ENCODE peak calls at places on chromosomes 12 and 14, in four cellular contexts. A is sigmoid colon, K is tibial nerve, L is AG04450. Y is an unnamed sample.
A peak's percentile ranks its signal among the peaks of the same experiment; 100 is the strongest.

GRCh38 chr12:79691299-79692248 is 810 bp upstream of the PAWR start:
- DNase-seq in A (no peak), K (no peak), L (peak; percentile 53), Y (no peak)

GRCh38 chr14:54603362-54603761 is 36.4 kb downstream of the SAMD4A start:
- DNase-seq in A (no peak), K (no peak), L (no peak), Y (no peak)

GRCh38 chr14:82724296-82724695 is 1190.6 kb upstream of the SEL1L start:
- DNase-seq in A (no peak), K (no peak), L (no peak), Y (no peak)

GRCh38 chr12:57983858-57984505 is 42.6 kb downstream of the ATP23 start:
- DNase-seq in A (no peak), K (no peak), L (no peak), Y (no peak)

GRCh38 chr12:98341732-98342131 is 173.7 kb upstream of the TMPO start:
- DNase-seq in A (no peak), K (no peak), L (no peak), Y (no peak)

GRCh38 chr12:86627001-86627400 is 370.8 kb upstream of the MGAT4C start:
- DNase-seq in A (no peak), K (no peak), L (no peak), Y (no peak)

GRCh38 chr14:52949711-52950409 is 990 bp downstream of the FERMT2 start:
- DNase-seq in A (no peak), K (peak; percentile 31), L (no peak), Y (no peak)

GRCh38 chr12:116969615-116970575 is 59.1 kb downstream of the FBXW8 start:
- DNase-seq in A (peak; percentile 73), K (no peak), L (no peak), Y (peak; percentile 46)

GRCh38 chr14:99570542-99571302 is 33.3 kb downstream of the CCDC85C start:
- DNase-seq in A (no peak), K (no peak), L (no peak), Y (no peak)

GRCh38 chr14:38243696-38244250 is 12.1 kb downstream of the CLEC14A start:
- DNase-seq in A (no peak), K (no peak), L (no peak), Y (no peak)

GRCh38 chr12:103958621-103959020 is 7.1 kb upstream of the TDG start:
- DNase-seq in A (no peak), K (no peak), L (no peak), Y (no peak)

GRCh38 chr14:28652782-28653181 is 113.8 kb upstream of the FOXG1 start:
- DNase-seq in A (no peak), K (no peak), L (no peak), Y (no peak)

GRCh38 chr14:90579088-90579487 is 182.3 kb downstream of the CALM1 start:
- DNase-seq in A (no peak), K (no peak), L (no peak), Y (no peak)

GRCh38 chr12:66984962-66985361 is 284.2 kb upstream of the CAND1 start:
- DNase-seq in A (no peak), K (no peak), L (no peak), Y (no peak)

GRCh38 chr12:53096089-53096741 is 1.3 kb upstream of the IGFBP6 start:
- DNase-seq in A (peak; percentile 94), K (peak; percentile 84), L (peak; percentile 46), Y (no peak)

GRCh38 chr14:58072288-58073071 is 79.5 kb downstream of the ARMH4 start:
- DNase-seq in A (no peak), K (no peak), L (peak; percentile 56), Y (no peak)

GRCh38 chr14:23939607-23940326 is 13.8 kb upstream of the DHRS4 start:
- DNase-seq in A (no peak), K (no peak), L (no peak), Y (no peak)

GRCh38 chr12:79020106-79020505 is 155.5 kb downstream of the SYT1 start:
- DNase-seq in A (no peak), K (no peak), L (no peak), Y (no peak)

GRCh38 chr12:119802472-119802871 is 74.6 kb downstream of the CIT start:
- DNase-seq in A (peak; percentile 73), K (peak; percentile 19), L (no peak), Y (no peak)

GRCh38 chr12:14999421-15000047 is 26.7 kb downstream of the PDE6H start:
- DNase-seq in A (no peak), K (no peak), L (no peak), Y (no peak)

GRCh38 chr14:51095854-51096823 is 1.2 kb upstream of the TRIM9 start:
- DNase-seq in A (peak; percentile 83), K (no peak), L (no peak), Y (no peak)

GRCh38 chr14:32027255-32027939 is 49.7 kb upstream of the ARHGAP5 start:
- DNase-seq in A (no peak), K (no peak), L (no peak), Y (no peak)

GRCh38 chr14:51922624-51923023 is 62.2 kb downstream of the GNG2 start:
- DNase-seq in A (peak; percentile 76), K (peak; percentile 31), L (no peak), Y (no peak)

GRCh38 chr12:53232641-53233538 is 881 bp upstream of the RARG start:
- DNase-seq in A (peak; percentile 85), K (peak; percentile 54), L (no peak), Y (peak; percentile 76)

GRCh38 chr14:103721334-103722120 is 5.9 kb downstream of the ZFYVE21 start:
- DNase-seq in A (no peak), K (no peak), L (no peak), Y (no peak)

DNA sequence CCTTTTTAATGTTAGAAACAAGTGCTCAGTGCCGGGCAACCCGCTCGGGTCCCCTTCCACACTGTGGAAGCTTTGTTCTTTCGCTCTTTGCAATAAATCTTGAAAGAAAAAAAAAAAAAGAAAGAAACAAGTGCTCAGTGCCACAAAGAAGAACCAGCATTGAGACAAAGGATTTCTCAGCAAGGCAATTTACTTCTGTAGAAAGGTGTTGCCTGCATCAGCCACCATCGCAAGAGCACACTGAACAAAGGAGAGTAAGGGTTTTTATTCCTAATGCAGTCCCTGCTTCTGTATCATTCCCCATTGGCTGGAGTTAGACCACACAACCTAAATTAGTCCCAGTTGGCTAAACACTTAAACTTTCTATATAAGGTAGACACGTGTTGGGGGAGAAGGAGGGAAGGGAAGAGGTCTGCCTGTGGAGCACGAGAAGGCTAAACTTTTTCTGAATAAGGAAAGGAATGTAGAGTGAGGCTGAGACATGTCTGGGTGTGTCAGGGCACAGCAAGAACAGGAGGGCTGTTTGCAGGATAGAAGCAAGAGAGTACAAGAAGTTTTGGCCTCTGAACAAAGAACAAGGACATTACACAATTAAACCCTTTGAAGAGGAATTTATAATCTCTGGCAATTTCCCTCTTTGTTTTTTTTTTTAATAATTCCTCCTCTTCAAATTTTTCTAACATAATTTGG is 21.4 kb downstream of the KLRF2 start:
- DNase-seq in A (no peak), K (no peak), L (no peak), Y (no peak)
- H3K4me3 ChIP-seq in A (no peak overlapping the region), K (no peak overlapping the region), L (no peak overlapping the region), Y (no peak overlapping the region)

GRCh38 chr14:104794099-104794498 is 1.4 kb downstream of the AKT1 start:
- DNase-seq in A (no peak), K (no peak), L (no peak), Y (peak; percentile 77)

GRCh38 chr14:104793703-104793959 is 1.9 kb downstream of the AKT1 start:
- DNase-seq in A (no peak), K (no peak), L (no peak), Y (no peak)

GRCh38 chr14:104791425-104791824 is 4.1 kb downstream of the AKT1 start:
- DNase-seq in A (no peak), K (no peak), L (no peak), Y (no peak)

GRCh38 chr14:104792945-104793702 is 2.4 kb downstream of the AKT1 start:
- DNase-seq in A (no peak), K (no peak), L (no peak), Y (no peak)

DNA sequence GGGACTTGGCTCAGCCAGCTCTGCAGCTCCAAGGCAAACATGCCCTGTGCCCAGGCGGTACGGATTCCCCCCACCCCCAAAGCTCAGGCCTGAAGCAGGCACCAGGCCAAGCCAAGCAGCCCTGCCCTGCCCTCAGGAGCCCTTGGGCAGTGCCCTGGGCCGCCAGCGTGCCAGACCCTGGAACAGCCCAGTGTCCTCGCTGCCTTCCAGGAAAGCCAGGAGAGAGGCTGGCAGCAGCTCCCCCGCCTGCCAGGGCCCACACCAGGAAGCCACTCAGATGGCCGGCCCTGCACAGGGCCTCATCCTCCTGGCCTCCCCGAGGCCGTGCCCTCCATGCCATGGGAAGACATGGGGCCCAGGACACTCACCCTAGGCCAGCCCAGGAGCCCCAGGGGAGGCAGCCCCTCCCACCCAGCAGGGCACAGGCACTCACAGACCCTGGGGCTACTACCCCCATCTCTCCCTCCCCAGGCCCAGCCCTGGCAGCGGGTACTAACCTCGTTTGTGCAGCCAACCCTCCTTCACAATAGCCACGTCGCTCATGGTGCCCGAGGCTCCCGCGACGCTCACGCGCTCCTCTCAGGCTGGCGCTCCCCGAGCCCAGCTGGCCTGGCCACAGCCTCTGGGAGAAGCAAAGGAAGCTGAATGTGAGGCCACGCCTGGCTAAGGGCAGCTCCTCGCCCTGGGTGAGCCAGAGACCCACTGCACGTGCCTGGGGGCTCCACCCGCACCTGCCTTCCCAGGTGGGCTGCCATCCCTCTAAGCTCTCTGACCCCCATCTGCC is 3.3 kb downstream of the AKT1 start:
- DNase-seq in A (no peak), K (no peak), L (no peak), Y (peak; percentile 89)
- H3K27ac ChIP-seq in A (no peak overlapping the region), K (no peak overlapping the region), L (no peak overlapping the region), Y (peak overlapping the region; percentile 41)

GRCh38 chr12:6541371-6542165 is 7.3 kb downstream of the GAPDH start:
- DNase-seq in A (peak; percentile 63), K (no peak), L (no peak), Y (no peak)
- H3K4me3 ChIP-seq in A (no peak overlapping the region), K (no peak overlapping the region), L (no peak overlapping the region), Y (no peak overlapping the region)

DNA sequence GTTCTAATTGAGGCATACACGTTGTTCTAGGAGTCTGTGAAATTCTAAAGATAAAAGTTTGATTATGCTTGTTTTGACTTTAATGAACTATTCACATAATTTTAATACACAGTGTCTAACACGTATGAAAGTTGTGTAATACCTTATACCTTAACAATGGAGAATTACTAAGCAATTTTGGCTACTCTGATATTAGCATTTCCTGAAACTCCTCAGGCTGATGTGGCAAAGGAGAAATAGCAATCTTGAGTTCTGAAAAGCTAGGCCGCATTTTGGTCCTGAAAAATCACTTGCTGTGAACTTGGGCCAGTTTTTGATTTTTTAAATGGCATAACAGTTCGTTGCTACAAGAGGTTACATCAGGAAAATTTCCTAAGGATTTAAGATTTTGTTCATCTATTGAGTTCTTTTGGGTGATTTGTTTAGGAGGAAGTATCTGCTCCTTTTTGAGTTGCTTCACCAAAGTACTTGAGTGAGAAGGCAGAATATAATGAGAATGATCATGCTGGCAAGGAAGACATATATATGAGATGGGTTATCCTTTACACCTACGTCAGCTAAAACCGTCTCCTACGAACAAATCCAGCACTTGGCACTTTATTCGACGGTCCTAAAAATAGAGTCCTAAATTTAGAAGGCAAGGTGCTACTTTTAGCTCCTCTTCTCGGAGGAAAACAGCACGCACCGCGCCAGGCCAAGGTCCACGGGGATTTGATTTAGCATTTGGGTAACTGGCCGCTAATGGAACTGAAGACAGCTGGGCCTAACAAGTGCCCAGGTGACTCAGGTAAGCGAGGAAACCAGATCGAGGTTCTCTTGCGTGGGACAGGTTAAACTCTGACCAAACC is 32.2 kb downstream of the MIA2 start:
- DNase-seq in A (no peak), K (no peak), L (no peak), Y (no peak)
- H3K27ac ChIP-seq in A (peak overlapping the region; percentile 93), K (peak overlapping the region; percentile 92), L (peak overlapping the region; percentile 99), Y (peak overlapping the region; percentile 99)

Y was measured in lower lobe of right lung.